ENCODE peak calls at places on chromosomes 11 and 22, in seven cellular contexts. W is GM12891, Q is stomach, N is spleen, E is transverse colon, F is K562, P is prostate gland. A is an unnamed sample.

GRCh38 chr22:28231423-28231822 is 312.4 kb upstream of the PITPNB start:
- DNase-seq in W (no peak), N (no peak), F (no peak), E (no peak), P (no peak), Q (no peak), A (no peak)

GRCh38 chr22:41762980-41763779 is 37.3 kb upstream of the CCDC134 start:
- DNase-seq in F (peak; percentile 68), W (no peak), P (peak; percentile 22), N (peak; percentile 79), E (peak; percentile 44), Q (no peak), A (no peak)

GRCh38 chr22:50695421-50696250 is 23.0 kb downstream of the SHANK3 start:
- DNase-seq in F (no peak), P (no peak), E (no peak), N (peak; percentile 50), Q (no peak), W (no peak), A (no peak)

GRCh38 chr22:29072193-29072978 is 449 bp upstream of the KREMEN1 start:
- DNase-seq in E (peak; percentile 97), Q (peak; percentile 98), F (peak; percentile 88), P (peak; percentile 96), N (peak; percentile 95), W (peak; percentile 91), A (peak; percentile 86)

GRCh38 chr11:34208266-34209135 is 103.1 kb downstream of the NAT10 start:
- DNase-seq in E (no peak), Q (no peak), N (no peak), F (peak; percentile 67), W (no peak), P (no peak), A (no peak)

GRCh38 chr22:25760294-25760693 is 18.3 kb downstream of the MYO18B start:
- DNase-seq in P (no peak), W (no peak), Q (no peak), N (no peak), F (no peak), E (no peak), A (no peak)

GRCh38 chr11:70435765-70436500 is 37.6 kb downstream of the CTTN start:
- DNase-seq in P (no peak), E (no peak), W (no peak), Q (no peak), F (no peak), N (no peak), A (no peak)

GRCh38 chr11:66845143-66845875 is 2.1 kb downstream of the RCE1 start:
- DNase-seq in E (no peak), N (peak; percentile 58), P (no peak), W (no peak), Q (peak; percentile 17), F (no peak), A (no peak)

GRCh38 chr22:19896665-19897355 is 42.1 kb upstream of the GNB1L start:
- DNase-seq in W (no peak), P (no peak), F (peak; percentile 54), N (peak; percentile 67), Q (no peak), E (no peak), A (no peak)

GRCh38 chr11:119193001-119193400 is 7.7 kb downstream of the NHERF4 start:
- DNase-seq in W (no peak), E (no peak), Q (no peak), P (no peak), F (no peak), N (peak; percentile 53), A (no peak)

GRCh38 chr22:43823911-43824665 is 12.0 kb upstream of the EFCAB6 start:
- DNase-seq in Q (peak; percentile 21), W (no peak), N (no peak), F (no peak), P (no peak), E (no peak), A (no peak)

GRCh38 chr11:12668166-12668565 is 6.1 kb upstream of the TEAD1 start:
- DNase-seq in W (no peak), P (no peak), E (no peak), N (no peak), Q (no peak), F (no peak), A (no peak)

GRCh38 chr22:25120761-25121212 is 78.9 kb upstream of the CRYBB3 start:
- DNase-seq in E (peak; percentile 46), Q (peak; percentile 55), P (peak; percentile 64), F (no peak), N (no peak), W (no peak), A (no peak)

GRCh38 chr11:113308601-113309000 is 5.8 kb upstream of the TTC12 start:
- DNase-seq in F (no peak), W (no peak), Q (no peak), N (no peak), P (no peak), E (no peak), A (no peak)

GRCh38 chr11:90556612-90557011 is 333.8 kb upstream of the CHORDC1 start:
- DNase-seq in P (no peak), E (no peak), N (no peak), W (no peak), F (no peak), Q (no peak), A (no peak)

GRCh38 chr11:2074266-2074825 is 64.8 kb downstream of the IGF2 start:
- DNase-seq in P (no peak), Q (peak; percentile 23), E (no peak), F (peak; percentile 49), W (no peak), N (no peak), A (no peak)

DNA sequence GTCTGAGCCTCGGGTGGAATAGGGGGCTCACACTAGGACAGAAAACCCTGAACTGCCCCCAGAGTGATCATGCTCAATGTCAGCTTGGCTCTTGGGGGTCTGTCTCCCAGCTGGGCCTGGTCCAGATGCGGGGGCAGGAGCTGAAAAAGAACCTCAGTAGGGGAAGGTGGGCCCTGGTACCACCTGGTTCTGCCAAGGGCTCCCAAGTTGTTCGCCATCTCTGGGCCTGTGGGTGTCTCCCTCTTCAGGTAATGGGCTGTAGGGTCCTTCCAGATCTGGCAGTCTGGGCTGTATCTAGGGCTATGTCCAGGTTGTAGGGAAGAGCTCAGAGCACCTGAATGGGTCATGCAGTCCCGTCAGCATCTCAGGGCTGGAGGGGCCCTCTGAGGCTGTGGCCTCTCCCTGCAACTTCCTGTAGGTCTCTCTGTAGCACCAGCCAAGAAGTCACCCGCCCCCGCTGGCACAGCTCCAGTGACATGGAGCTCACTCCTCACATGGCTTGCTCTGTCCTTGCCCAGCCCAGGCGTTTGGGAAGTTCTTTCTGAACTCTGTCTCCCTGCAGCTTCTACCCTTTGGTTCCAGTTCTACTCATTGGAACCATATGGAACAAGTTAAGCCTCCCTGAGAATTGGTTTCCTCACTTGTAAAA is 33.0 kb upstream of the SOX10 start:
- DNase-seq in W (no peak), N (no peak), E (peak; percentile 75), F (peak; percentile 31), Q (peak; percentile 74), P (peak; percentile 70), A (no peak)
- TF ChIP-seq POLR2AphosphoS5 in W (no peak), N (peak; percentile 13), E (no peak), F (no peak), Q (no peak), P (peak; percentile 58), A (no peak)

GRCh38 chr11:63906087-63906486 is 10.9 kb downstream of the RCOR2 start:
- DNase-seq in N (no peak), Q (no peak), E (no peak), F (no peak), W (no peak), P (no peak), A (no peak)
- TF ChIP-seq POLR2AphosphoS5 in N (no peak), Q (no peak), E (no peak), F (no peak), W (no peak), P (no peak), A (no peak)

DNA sequence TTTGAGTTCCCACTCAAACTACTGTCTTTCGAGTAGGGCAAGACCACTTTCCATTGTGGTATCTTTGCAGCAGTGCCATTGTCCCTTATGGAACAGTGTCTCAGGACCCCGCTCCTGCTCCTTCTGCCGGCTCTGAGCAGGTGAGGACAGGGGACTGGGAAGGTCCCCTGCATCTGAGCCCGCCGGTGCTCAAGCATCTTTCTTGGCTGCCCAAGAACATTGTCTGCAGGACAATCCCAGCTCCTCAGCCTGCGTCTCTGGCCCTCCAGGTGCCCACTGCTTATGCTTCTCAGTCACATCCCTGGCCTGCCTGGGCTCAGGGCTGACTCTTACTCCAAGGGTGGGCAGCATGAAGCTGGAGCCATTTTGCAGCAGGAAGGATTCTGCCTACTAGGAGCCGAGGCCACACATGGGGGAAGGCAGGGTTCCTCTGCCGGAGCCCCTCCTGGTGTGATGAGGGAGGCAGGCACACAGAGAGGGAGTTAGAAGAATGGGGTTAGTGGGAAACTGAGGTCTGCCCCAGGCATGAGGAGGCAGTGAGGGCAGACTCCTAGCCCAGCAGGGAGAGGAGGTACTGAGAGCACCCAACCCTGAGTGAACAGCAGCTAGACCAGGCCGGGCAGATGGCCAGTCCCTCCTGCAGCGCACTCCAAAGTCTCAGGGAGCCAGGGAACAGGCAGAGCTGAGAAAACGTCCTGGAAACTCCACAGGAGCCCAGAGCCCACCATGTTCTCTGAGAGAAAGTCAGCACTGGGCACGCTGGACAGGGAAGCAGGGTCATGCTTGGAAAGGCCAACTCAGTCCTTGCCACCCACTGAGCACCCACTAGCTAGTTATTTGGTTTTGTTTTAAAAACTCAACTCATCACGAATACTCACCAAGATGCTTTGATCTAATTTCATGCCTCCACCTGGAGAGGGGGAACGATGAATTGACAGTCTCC is 7.5 kb upstream of the PPARA start:
- DNase-seq in F (no peak), Q (no peak), P (no peak), E (no peak), W (no peak), N (no peak), A (no peak)
- TF ChIP-seq POLR2AphosphoS5 in F (no peak), Q (no peak), P (no peak), E (no peak), W (no peak), N (no peak), A (no peak)

DNA sequence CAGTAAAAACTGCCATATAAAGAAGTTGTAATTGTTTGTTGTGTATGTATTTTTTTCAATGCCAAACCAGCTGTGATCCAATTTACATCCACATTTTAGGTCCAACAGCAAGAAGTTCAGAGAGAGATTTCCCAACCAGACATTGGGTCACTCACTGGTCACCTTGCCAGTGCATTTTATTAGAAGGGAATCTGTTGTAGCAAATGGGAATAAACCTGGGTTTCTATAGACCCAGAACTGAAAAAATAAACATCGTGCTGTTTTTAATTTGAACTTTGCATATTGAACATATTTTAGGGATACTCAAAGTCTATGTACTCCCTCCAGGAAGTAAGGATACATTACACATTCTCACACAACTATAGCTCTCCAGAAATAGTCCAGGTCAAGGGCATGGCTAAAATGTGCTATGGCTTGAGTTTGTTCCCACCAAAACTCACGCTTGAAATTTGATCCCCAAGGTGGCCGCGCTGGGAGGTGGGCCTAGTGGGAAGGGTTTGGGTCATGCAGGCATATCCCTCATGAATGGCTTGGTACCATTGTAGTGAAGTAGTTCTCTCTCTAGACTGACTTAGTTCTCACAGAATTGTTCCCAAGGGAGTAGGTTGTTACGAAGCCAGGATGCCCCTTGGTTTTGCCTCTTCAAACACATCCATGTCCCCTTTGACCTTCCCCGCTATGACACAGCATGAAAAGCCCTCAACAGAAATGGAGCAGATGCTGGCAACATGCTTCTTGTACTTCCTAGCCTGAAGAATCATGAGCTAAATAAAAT is 90.9 kb downstream of the RRAS2 start:
- DNase-seq in W (no peak), F (no peak), Q (no peak), P (no peak), E (no peak), N (peak; percentile 25), A (no peak)
- TF ChIP-seq POLR2AphosphoS5 in W (no peak), F (no peak), Q (no peak), P (no peak), E (no peak), N (no peak), A (no peak)